ENCODE peak calls at places on chromosomes 4 and X, in five cellular contexts. I is A549, L is stomach, M is adrenal gland, A is tibial nerve. C is an unnamed sample.

GRCh38 chr4:155667538-155668511 is 1.2 kb downstream of the GUCY1A1 start:
- DNase-seq in M (peak), A (no peak), I (peak), L (no peak), C (peak)

GRCh38 chr4:165053645-165054044 is at the start of gene TRIM75:
- DNase-seq in I (no peak), A (no peak), M (no peak), L (no peak), C (no peak)

GRCh38 chr4:15003441-15003890 is 1.2 kb downstream of the CPEB2 start:
- DNase-seq in L (peak), A (no peak), M (peak), I (no peak), C (peak)

GRCh38 chr4:86939737-86940141 is 4.9 kb downstream of the AFF1 start:
- DNase-seq in M (no peak), I (no peak), L (no peak), A (no peak), C (peak)

GRCh38 chr4:85747871-85748491 is 273.0 kb downstream of the ARHGAP24 start:
- DNase-seq in I (peak), M (peak), A (peak), L (no peak), C (no peak)

GRCh38 chr4:89847571-89848325 is 10.8 kb upstream of the SNCA start:
- DNase-seq in M (no peak), L (no peak), I (no peak), A (no peak), C (no peak)

GRCh38 chr4:107839166-107839565 is 14.4 kb downstream of the SGMS2 start:
- DNase-seq in A (no peak), I (no peak), M (no peak), L (no peak), C (no peak)

GRCh38 chr4:113355550-113356371 is 306.3 kb downstream of the ANK2 start:
- DNase-seq in M (peak), L (no peak), I (no peak), A (no peak), C (peak)

GRCh38 chr4:151038452-151039157 is 23.5 kb upstream of the LRBA start:
- DNase-seq in I (no peak), A (no peak), M (no peak), L (no peak), C (no peak)

GRCh38 chrX:117973175-117974075 is 143.2 kb downstream of the KLHL13 start:
- DNase-seq in A (no peak), L (no peak), I (no peak), M (no peak), C (no peak)

GRCh38 chr4:165293061-165293460 is 34.4 kb upstream of the MSMO1 start:
- DNase-seq in I (no peak), L (no peak), A (no peak), M (no peak), C (no peak)

GRCh38 chr4:138181288-138181687 is 60.9 kb downstream of the SLC7A11 start:
- DNase-seq in I (no peak), A (peak), L (no peak), M (peak), C (no peak)

GRCh38 chr4:10288830-10289533 is 168.2 kb downstream of the ZNF518B start:
- DNase-seq in L (no peak), M (no peak), I (no peak), A (no peak), C (no peak)

GRCh38 chr4:139655116-139655515 is 10.5 kb upstream of the MGST2 start:
- DNase-seq in M (no peak), I (peak), L (no peak), A (no peak), C (no peak)

GRCh38 chr4:90174622-90175023 is 47.4 kb downstream of the CCSER1 start:
- DNase-seq in A (no peak), M (no peak), L (peak), I (no peak), C (no peak)

DNA sequence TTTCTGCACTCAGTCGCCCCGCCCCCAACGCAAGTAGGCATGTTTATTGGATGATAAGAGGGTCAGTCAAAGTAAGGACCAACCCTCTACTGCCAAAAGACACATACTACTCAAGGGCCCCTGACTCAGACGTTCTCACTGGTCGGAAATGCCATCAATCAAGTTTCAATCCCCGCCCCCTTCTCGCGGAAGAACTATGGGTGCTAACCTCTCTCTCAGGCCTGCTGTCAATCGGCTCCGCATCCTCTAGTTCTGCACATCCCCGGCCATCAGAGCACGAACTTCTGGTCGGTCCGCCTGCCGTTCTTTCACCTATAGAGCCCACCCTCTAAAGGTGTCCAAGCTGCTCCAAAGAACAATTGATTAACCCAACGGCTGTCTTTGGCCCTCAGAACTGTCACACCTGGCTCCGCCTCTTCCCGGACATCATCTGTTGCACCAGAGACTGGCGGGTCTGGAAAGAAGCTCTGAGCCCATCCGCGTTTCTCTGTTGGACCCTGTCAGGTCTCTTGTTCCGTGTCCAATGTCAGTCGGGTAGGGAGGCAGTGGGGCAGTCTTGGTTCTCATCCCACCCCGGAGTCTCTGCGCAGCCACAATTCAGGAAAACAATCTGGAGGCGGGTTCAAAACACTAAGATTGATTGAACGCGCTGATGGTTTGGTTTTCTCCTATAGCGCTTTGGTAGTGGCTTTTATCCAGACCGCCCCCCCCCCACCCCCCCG is 15.2 kb downstream of the NDUFB11 start:
- DNase-seq in A (peak), L (peak), M (peak), I (peak), C (peak)
- H3K27ac ChIP-seq in A (peak), L (peak), M (peak), I (peak), C (peak)

GRCh38 chrX:72609313-72609712 is 36.7 kb upstream of the HDAC8 start:
- DNase-seq in A (no peak), L (no peak), I (peak), M (no peak), C (no peak)
- TF ChIP-seq CTCF in A (no peak), L (peak), I (peak), M (no peak), C (no peak)

GRCh38 chr4:2507855-2508254 is 28.6 kb upstream of the FAM193A start:
- DNase-seq in I (no peak), M (no peak), A (no peak), L (no peak), C (no peak)

GRCh38 chr4:2511645-2512131 is 24.8 kb upstream of the FAM193A start:
- DNase-seq in L (no peak), I (no peak), M (no peak), A (no peak), C (peak)

GRCh38 chr4:2503809-2504208 is 32.6 kb upstream of the FAM193A start:
- DNase-seq in L (no peak), A (no peak), I (no peak), M (no peak), C (no peak)

GRCh38 chr4:2510351-2511259 is 25.8 kb upstream of the FAM193A start:
- DNase-seq in A (no peak), M (no peak), I (no peak), L (no peak), C (no peak)

GRCh38 chr4:2507259-2507658 is 29.2 kb upstream of the FAM193A start:
- DNase-seq in M (no peak), I (no peak), A (no peak), L (no peak), C (no peak)
- TF ChIP-seq POLR2A in M (no peak), I (no peak), A (no peak), L (no peak), C (no peak)

DNA sequence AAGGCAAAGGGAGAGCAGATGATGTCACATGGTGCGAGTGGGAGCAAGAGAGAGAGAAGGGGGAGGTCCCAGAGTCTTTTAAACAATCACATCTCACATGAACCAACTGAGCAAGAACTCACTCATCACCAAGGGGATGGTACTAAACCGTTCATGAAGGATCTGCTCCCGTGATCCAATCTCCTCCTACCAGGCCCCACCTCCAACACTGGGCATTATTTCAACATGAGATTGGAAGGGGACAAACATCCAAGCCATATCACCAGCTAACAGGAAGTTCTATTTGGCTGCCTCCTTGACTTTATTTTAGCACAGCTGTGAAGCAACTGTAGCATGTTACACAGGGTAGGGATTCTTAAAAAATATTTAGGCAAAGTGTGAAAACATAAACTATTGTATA is 102.5 kb downstream of the DDIT4L start:
- DNase-seq in M (no peak), L (no peak), I (no peak), A (no peak), C (no peak)
- H3K27ac ChIP-seq in M (no peak), L (no peak), I (no peak), A (no peak), C (no peak)

GRCh38 chr4:177064724-177065394 is 244.8 kb upstream of the NEIL3 start:
- DNase-seq in L (no peak), A (no peak), I (peak), M (no peak), C (no peak)
- TF ChIP-seq CTCF in L (no peak), A (no peak), I (no peak), M (no peak), C (no peak)

GRCh38 chrX:54560411-54560810 is 30.4 kb downstream of the GNL3L start:
- DNase-seq in I (no peak), M (no peak), A (no peak), L (no peak), C (no peak)

GRCh38 chrX:54564942-54565341 is 34.9 kb downstream of the GNL3L start:
- DNase-seq in L (no peak), I (no peak), A (no peak), M (no peak), C (no peak)

GRCh38 chrX:54561622-54562021 is 31.6 kb downstream of the GNL3L start:
- DNase-seq in L (no peak), M (no peak), I (no peak), A (no peak), C (no peak)
- TF ChIP-seq POLR2A in L (no peak), M (no peak), I (no peak), A (no peak), C (no peak)

GRCh38 chr4:83212041-83212851 is 72.4 kb downstream of the COQ2 start:
- DNase-seq in I (no peak), M (no peak), L (peak), A (no peak), C (peak)
- H3K27ac ChIP-seq in I (peak), M (no peak), L (peak), A (no peak), C (no peak)

GRCh38 chrX:14872851-14873675 is at the start of the genes FANCB and MOSPD2:
- DNase-seq in L (peak), A (peak), I (peak), M (peak), C (peak)

GRCh38 chrX:14875624-14876023 is 2.4 kb downstream of the MOSPD2 start:
- DNase-seq in M (no peak), L (no peak), A (no peak), I (no peak), C (no peak)

GRCh38 chrX:14871767-14872166 is 1.1 kb downstream of the FANCB start:
- DNase-seq in M (no peak), I (no peak), A (no peak), L (no peak), C (no peak)

GRCh38 chrX:14872355-14872754 is 514 bp downstream of the FANCB start:
- DNase-seq in L (no peak), A (no peak), M (no peak), I (no peak), C (no peak)

GRCh38 chrX:14873676-14874049 is 442 bp downstream of the MOSPD2 start:
- DNase-seq in I (no peak), L (no peak), A (no peak), M (no peak), C (no peak)
- TF ChIP-seq CTCF in I (no peak), L (no peak), A (no peak), M (no peak), C (no peak)

DNA sequence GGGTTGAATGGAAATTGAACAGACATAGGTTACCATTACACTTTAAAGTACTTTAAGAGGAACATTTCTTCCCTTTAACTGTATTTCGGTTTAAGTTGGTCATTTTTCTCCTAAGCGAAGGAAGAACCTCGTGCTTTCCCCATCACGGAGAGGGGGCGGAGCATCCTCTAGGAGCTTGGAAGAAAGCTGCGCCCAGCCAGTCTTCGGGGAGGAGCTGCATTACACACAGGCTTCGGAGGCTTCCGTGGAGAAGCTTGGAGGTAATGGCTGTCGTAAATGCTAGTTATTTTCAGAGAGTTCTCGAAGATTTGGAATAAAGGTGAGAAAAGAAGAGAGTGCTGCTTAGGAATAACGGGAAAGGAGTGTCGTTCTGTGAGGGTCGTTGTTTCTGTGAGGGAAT is at the start of gene PWWP3B:
- DNase-seq in A (peak), L (peak), I (peak), M (peak), C (no peak)
- TF ChIP-seq POLR2A in A (peak), L (no peak), I (no peak), M (no peak), C (no peak)

DNA sequence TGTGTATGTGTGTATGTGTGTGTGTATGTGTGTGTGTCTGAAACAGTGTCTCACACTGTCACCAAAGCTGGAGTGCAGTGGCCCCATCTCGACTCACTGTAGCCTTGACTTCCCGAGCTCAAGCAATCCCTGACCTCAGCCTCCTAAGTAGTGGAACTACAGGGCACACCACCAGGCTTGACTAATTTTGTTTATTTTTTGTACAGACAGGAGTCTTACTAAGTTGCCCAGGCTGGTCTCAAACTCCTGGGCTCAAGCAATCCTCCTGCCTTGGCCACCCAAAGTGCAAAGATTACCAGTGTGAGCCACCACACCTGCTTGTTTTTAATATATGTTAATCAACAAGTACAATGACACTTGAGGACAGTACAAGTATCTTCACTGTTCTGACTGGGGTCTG is 92.4 kb downstream of the APBB2 start:
- DNase-seq in M (no peak), A (no peak), L (no peak), I (no peak), C (no peak)
- H3K27ac ChIP-seq in M (no peak), A (peak), L (no peak), I (no peak), C (no peak)

C was measured in Peyer's patch.